ENCODE peak calls at places on chromosome 3, in nine cellular contexts. A is posterior cingulate gyrus; D is CD8-positive, alpha-beta memory T cell; V is nephron progenitor cell; O is nucleus accumbens; R is activated B cell treated with CpG ODN at 0.5 μM for 24 hours; B is activated CD4-positive, alpha-beta T cell treated with anti-CD3 and anti-CD28 coated beads, Interleukin-2, amount 50 U/mL, for 24 hours; E is activated effector memory CD4-positive, alpha-beta T cell treated with anti-CD3 and anti-CD28 coated beads, Interleukin-2, amount 50 U/mL, for 16 hours; Y is stimulated activated CD8-positive, alpha-beta memory T cell treated with anti-CD3 and anti-CD28 coated beads, Interleukin-2, amount 100 ng/mL, for 48 hours. F is an unnamed sample.

GRCh38 chr3:123618076-123618703 is 33.3 kb upstream of the HACD2 start:
- DNase-seq in A (no peak), D (no peak), V (no peak), O (no peak), R (no peak), B (no peak), E (no peak), Y (no peak), F (no peak)

GRCh38 chr3:79497447-79498111 is 270.2 kb downstream of the ROBO1 start:
- DNase-seq in A (no peak), D (no peak), V (no peak), O (no peak), R (no peak), B (no peak), E (no peak), Y (no peak), F (no peak)

GRCh38 chr3:196502775-196503181 is 790 bp downstream of the RNF168 start:
- DNase-seq in A (peak; percentile 89), D (peak; percentile 68), V (peak; percentile 46), O (no peak), R (peak; percentile 28), B (peak; percentile 51), E (peak; percentile 85), Y (peak; percentile 24), F (peak; percentile 49)

GRCh38 chr3:175940881-175941280 is 1081.7 kb downstream of the NAALADL2 start:
- DNase-seq in A (peak; percentile 69), D (no peak), V (no peak), O (no peak), R (no peak), B (no peak), E (no peak), Y (no peak), F (no peak)

GRCh38 chr3:98553751-98554150 is 22.0 kb downstream of the GPR15 start:
- DNase-seq in A (no peak), D (no peak), V (no peak), O (no peak), R (no peak), B (no peak), E (no peak), Y (no peak), F (no peak)

GRCh38 chr3:10883478-10884234 is 67.6 kb downstream of the SLC6A11 start:
- DNase-seq in A (no peak), D (no peak), V (peak; percentile 36), O (no peak), R (no peak), B (no peak), E (no peak), Y (no peak), F (no peak)

GRCh38 chr3:175695251-175695650 is 836.1 kb downstream of the NAALADL2 start:
- DNase-seq in A (no peak), D (no peak), V (no peak), O (no peak), R (no peak), B (no peak), E (no peak), Y (no peak), F (no peak)

GRCh38 chr3:108051005-108051404 is 39.8 kb downstream of the CD47 start:
- DNase-seq in A (no peak), D (no peak), V (no peak), O (no peak), R (no peak), B (no peak), E (no peak), Y (no peak), F (no peak)

GRCh38 chr3:134652409-134652831 is 1.6 kb upstream of the KY start:
- DNase-seq in A (no peak), D (no peak), V (no peak), O (no peak), R (no peak), B (no peak), E (no peak), Y (no peak), F (peak; percentile 58)

GRCh38 chr3:31432897-31433678 is 99.6 kb upstream of the STT3B start:
- DNase-seq in A (no peak), D (no peak), V (no peak), O (no peak), R (no peak), B (no peak), E (no peak), Y (no peak), F (no peak)

GRCh38 chr3:162605651-162606204 is 1109.1 kb downstream of the OTOL1 start:
- DNase-seq in A (no peak), D (no peak), V (no peak), O (no peak), R (no peak), B (no peak), E (no peak), Y (no peak), F (no peak)

GRCh38 chr3:190541008-190541407 is 27.1 kb downstream of the IL1RAP start:
- DNase-seq in A (no peak), D (no peak), V (no peak), O (no peak), R (no peak), B (no peak), E (no peak), Y (no peak), F (no peak)

GRCh38 chr3:42898896-42899675 is 6.9 kb upstream of the ZNF662 start:
- DNase-seq in A (no peak), D (no peak), V (no peak), O (no peak), R (no peak), B (no peak), E (no peak), Y (no peak), F (no peak)

F was measured in left lung.